ENCODE peak calls at places on chromosomes 6 and 20, in eight cellular contexts. One of them, this sample, is unnamed.

GRCh38 chr6:135018961-135019360 is 35.7 kb downstream of the HBS1L start:
- DNase-seq in COR-L47: no peak
- DNase-seq in dorsolateral prefrontal cortex: no peak
- DNase-seq in progenitor cell of endocrine pancreas: no peak
- DNase-seq in NCI-H345: no peak
- DNase-seq in ACHN: no peak
- DNase-seq in tibial nerve: no peak
- DNase-seq in NCI-H226: no peak
- DNase-seq in this sample: no peak

GRCh38 chr6:89035252-89036106 is 45.1 kb upstream of the PNRC1 start:
- DNase-seq in COR-L47: no peak
- DNase-seq in dorsolateral prefrontal cortex: peak
- DNase-seq in progenitor cell of endocrine pancreas: no peak
- DNase-seq in NCI-H345: no peak
- DNase-seq in ACHN: peak
- DNase-seq in tibial nerve: peak
- DNase-seq in NCI-H226: peak
- DNase-seq in this sample: peak

GRCh38 chr20:44752099-44752931 is 6.7 kb downstream of the KCNK15 start:
- DNase-seq in COR-L47: no peak
- DNase-seq in dorsolateral prefrontal cortex: no peak
- DNase-seq in progenitor cell of endocrine pancreas: no peak
- DNase-seq in NCI-H345: peak
- DNase-seq in ACHN: no peak
- DNase-seq in tibial nerve: no peak
- DNase-seq in NCI-H226: no peak
- DNase-seq in this sample: no peak

GRCh38 chr6:157428418-157429202 is 47.6 kb downstream of the ZDHHC14 start:
- DNase-seq in COR-L47: no peak
- DNase-seq in dorsolateral prefrontal cortex: no peak
- DNase-seq in progenitor cell of endocrine pancreas: no peak
- DNase-seq in NCI-H345: no peak
- DNase-seq in ACHN: peak
- DNase-seq in tibial nerve: no peak
- DNase-seq in NCI-H226: peak
- DNase-seq in this sample: no peak

GRCh38 chr20:57661201-57662027 is 41.2 kb upstream of the ZBP1 start:
- DNase-seq in COR-L47: no peak
- DNase-seq in dorsolateral prefrontal cortex: peak
- DNase-seq in progenitor cell of endocrine pancreas: no peak
- DNase-seq in NCI-H345: no peak
- DNase-seq in ACHN: no peak
- DNase-seq in tibial nerve: peak
- DNase-seq in NCI-H226: no peak
- DNase-seq in this sample: no peak

GRCh38 chr6:13952101-13952500 is 27.3 kb downstream of the RNF182 start:
- DNase-seq in COR-L47: no peak
- DNase-seq in dorsolateral prefrontal cortex: no peak
- DNase-seq in progenitor cell of endocrine pancreas: no peak
- DNase-seq in NCI-H345: no peak
- DNase-seq in ACHN: no peak
- DNase-seq in tibial nerve: no peak
- DNase-seq in NCI-H226: no peak
- DNase-seq in this sample: no peak

GRCh38 chr6:137416376-137417109 is 77.7 kb downstream of the OLIG3 start:
- DNase-seq in COR-L47: no peak
- DNase-seq in dorsolateral prefrontal cortex: no peak
- DNase-seq in progenitor cell of endocrine pancreas: no peak
- DNase-seq in NCI-H345: no peak
- DNase-seq in ACHN: no peak
- DNase-seq in tibial nerve: no peak
- DNase-seq in NCI-H226: peak
- DNase-seq in this sample: no peak

GRCh38 chr6:100901582-100901981 is 20.5 kb upstream of the ASCC3 start:
- DNase-seq in COR-L47: no peak
- DNase-seq in dorsolateral prefrontal cortex: no peak
- DNase-seq in progenitor cell of endocrine pancreas: no peak
- DNase-seq in NCI-H345: no peak
- DNase-seq in ACHN: no peak
- DNase-seq in tibial nerve: no peak
- DNase-seq in NCI-H226: no peak
- DNase-seq in this sample: no peak

GRCh38 chr20:33408716-33409654 is 7.7 kb upstream of the CDK5RAP1 start:
- DNase-seq in COR-L47: no peak
- DNase-seq in dorsolateral prefrontal cortex: no peak
- DNase-seq in progenitor cell of endocrine pancreas: no peak
- DNase-seq in NCI-H345: no peak
- DNase-seq in ACHN: no peak
- DNase-seq in tibial nerve: no peak
- DNase-seq in NCI-H226: no peak
- DNase-seq in this sample: no peak

GRCh38 chr20:5657190-5657872 is 92.9 kb upstream of the SHLD1 start:
- DNase-seq in COR-L47: no peak
- DNase-seq in dorsolateral prefrontal cortex: no peak
- DNase-seq in progenitor cell of endocrine pancreas: no peak
- DNase-seq in NCI-H345: no peak
- DNase-seq in ACHN: peak
- DNase-seq in tibial nerve: no peak
- DNase-seq in NCI-H226: peak
- DNase-seq in this sample: no peak

GRCh38 chr6:154427425-154427824 is 70.8 kb upstream of the IPCEF1 start:
- DNase-seq in COR-L47: no peak
- DNase-seq in dorsolateral prefrontal cortex: no peak
- DNase-seq in progenitor cell of endocrine pancreas: no peak
- DNase-seq in NCI-H345: no peak
- DNase-seq in ACHN: no peak
- DNase-seq in tibial nerve: no peak
- DNase-seq in NCI-H226: no peak
- DNase-seq in this sample: no peak

GRCh38 chr20:42779216-42779615 is 410.5 kb downstream of the PTPRT start:
- DNase-seq in COR-L47: no peak
- DNase-seq in dorsolateral prefrontal cortex: no peak
- DNase-seq in progenitor cell of endocrine pancreas: no peak
- DNase-seq in NCI-H345: peak
- DNase-seq in ACHN: no peak
- DNase-seq in tibial nerve: no peak
- DNase-seq in NCI-H226: no peak
- DNase-seq in this sample: no peak

GRCh38 chr20:63738687-63739128 is 868 bp upstream of the SLC2A4RG start:
- DNase-seq in COR-L47: no peak
- DNase-seq in dorsolateral prefrontal cortex: no peak
- DNase-seq in progenitor cell of endocrine pancreas: no peak
- DNase-seq in NCI-H345: no peak
- DNase-seq in ACHN: peak
- DNase-seq in tibial nerve: peak
- DNase-seq in NCI-H226: no peak
- DNase-seq in this sample: no peak

GRCh38 chr6:139732451-139732850 is 358.0 kb upstream of the CITED2 start:
- DNase-seq in COR-L47: no peak
- DNase-seq in dorsolateral prefrontal cortex: no peak
- DNase-seq in progenitor cell of endocrine pancreas: no peak
- DNase-seq in NCI-H345: no peak
- DNase-seq in ACHN: peak
- DNase-seq in tibial nerve: no peak
- DNase-seq in NCI-H226: no peak
- DNase-seq in this sample: no peak